ENCODE peak calls at places on chromosomes 13 and 19, in five cellular contexts. One of them, this sample, is unnamed.

GRCh38 chr19:6259312-6259861 is 20.4 kb downstream of the MLLT1 start:
- DNase-seq in neural progenitor cell: no peak
- DNase-seq in nephron progenitor cell: no peak
- DNase-seq in fibroblast of mammary gland: peak
- DNase-seq in fibroblast of the aortic adventitia: peak
- DNase-seq in this sample: no peak

GRCh38 chr19:44430956-44431355 is 17.3 kb downstream of the ZNF229 start:
- DNase-seq in neural progenitor cell: no peak
- DNase-seq in fibroblast of the aortic adventitia: no peak
- DNase-seq in fibroblast of mammary gland: no peak
- DNase-seq in nephron progenitor cell: no peak
- DNase-seq in this sample: no peak

GRCh38 chr19:5329141-5329540 is 11.5 kb downstream of the PTPRS start:
- DNase-seq in fibroblast of mammary gland: no peak
- DNase-seq in nephron progenitor cell: no peak
- DNase-seq in fibroblast of the aortic adventitia: no peak
- DNase-seq in neural progenitor cell: no peak
- DNase-seq in this sample: no peak

GRCh38 chr13:51191743-51192142 is 30.5 kb upstream of the FAM124A start:
- DNase-seq in neural progenitor cell: no peak
- DNase-seq in nephron progenitor cell: no peak
- DNase-seq in fibroblast of mammary gland: no peak
- DNase-seq in fibroblast of the aortic adventitia: no peak
- DNase-seq in this sample: no peak

GRCh38 chr13:90201198-90201597 is 1146.3 kb upstream of the MIR17HG start:
- DNase-seq in fibroblast of the aortic adventitia: no peak
- DNase-seq in nephron progenitor cell: peak
- DNase-seq in fibroblast of mammary gland: peak
- DNase-seq in neural progenitor cell: no peak
- DNase-seq in this sample: no peak

GRCh38 chr19:16170134-16170533 is 3.2 kb downstream of the CIB3 start:
- DNase-seq in nephron progenitor cell: no peak
- DNase-seq in neural progenitor cell: no peak
- DNase-seq in fibroblast of mammary gland: no peak
- DNase-seq in fibroblast of the aortic adventitia: no peak
- DNase-seq in this sample: no peak

GRCh38 chr19:17522988-17523872 is 11.8 kb downstream of the PGLS start:
- DNase-seq in fibroblast of mammary gland: no peak
- DNase-seq in neural progenitor cell: no peak
- DNase-seq in nephron progenitor cell: no peak
- DNase-seq in fibroblast of the aortic adventitia: no peak
- DNase-seq in this sample: peak

GRCh38 chr13:40476175-40476958 is 190.1 kb downstream of the FOXO1 start:
- DNase-seq in fibroblast of mammary gland: peak
- DNase-seq in nephron progenitor cell: no peak
- DNase-seq in fibroblast of the aortic adventitia: peak
- DNase-seq in neural progenitor cell: no peak
- DNase-seq in this sample: no peak

GRCh38 chr19:3099347-3100145 is 5.4 kb downstream of the GNA11 start:
- DNase-seq in neural progenitor cell: no peak
- DNase-seq in fibroblast of mammary gland: no peak
- DNase-seq in nephron progenitor cell: no peak
- DNase-seq in fibroblast of the aortic adventitia: no peak
- DNase-seq in this sample: no peak

GRCh38 chr13:49690990-49691886 is at the start of gene EBPL:
- DNase-seq in fibroblast of mammary gland: peak
- DNase-seq in fibroblast of the aortic adventitia: peak
- DNase-seq in nephron progenitor cell: peak
- DNase-seq in neural progenitor cell: peak
- DNase-seq in this sample: peak

GRCh38 chr19:44951179-44952159 is 3.7 kb upstream of the CLPTM1 start:
- DNase-seq in neural progenitor cell: peak
- DNase-seq in fibroblast of mammary gland: peak
- DNase-seq in nephron progenitor cell: peak
- DNase-seq in fibroblast of the aortic adventitia: peak
- DNase-seq in this sample: peak

GRCh38 chr13:31174018-31174417 is 12.3 kb upstream of the HSPH1 start:
- DNase-seq in neural progenitor cell: no peak
- DNase-seq in fibroblast of the aortic adventitia: peak
- DNase-seq in nephron progenitor cell: no peak
- DNase-seq in fibroblast of mammary gland: peak
- DNase-seq in this sample: no peak

GRCh38 chr19:38543807-38544568 is 73.8 kb downstream of the MAP4K1 start:
- DNase-seq in nephron progenitor cell: no peak
- DNase-seq in fibroblast of the aortic adventitia: peak
- DNase-seq in neural progenitor cell: no peak
- DNase-seq in fibroblast of mammary gland: peak
- DNase-seq in this sample: peak

GRCh38 chr19:38542040-38542439 is 75.7 kb downstream of the MAP4K1 start:
- DNase-seq in nephron progenitor cell: no peak
- DNase-seq in fibroblast of the aortic adventitia: no peak
- DNase-seq in neural progenitor cell: no peak
- DNase-seq in fibroblast of mammary gland: no peak
- DNase-seq in this sample: no peak

GRCh38 chr19:38545596-38545995 is 72.2 kb downstream of the MAP4K1 start:
- DNase-seq in neural progenitor cell: no peak
- DNase-seq in fibroblast of mammary gland: peak
- DNase-seq in fibroblast of the aortic adventitia: peak
- DNase-seq in nephron progenitor cell: no peak
- DNase-seq in this sample: no peak

GRCh38 chr19:38543286-38543806 is 74.4 kb downstream of the MAP4K1 start:
- DNase-seq in fibroblast of mammary gland: no peak
- DNase-seq in nephron progenitor cell: no peak
- DNase-seq in neural progenitor cell: no peak
- DNase-seq in fibroblast of the aortic adventitia: no peak
- DNase-seq in this sample: no peak

DNA sequence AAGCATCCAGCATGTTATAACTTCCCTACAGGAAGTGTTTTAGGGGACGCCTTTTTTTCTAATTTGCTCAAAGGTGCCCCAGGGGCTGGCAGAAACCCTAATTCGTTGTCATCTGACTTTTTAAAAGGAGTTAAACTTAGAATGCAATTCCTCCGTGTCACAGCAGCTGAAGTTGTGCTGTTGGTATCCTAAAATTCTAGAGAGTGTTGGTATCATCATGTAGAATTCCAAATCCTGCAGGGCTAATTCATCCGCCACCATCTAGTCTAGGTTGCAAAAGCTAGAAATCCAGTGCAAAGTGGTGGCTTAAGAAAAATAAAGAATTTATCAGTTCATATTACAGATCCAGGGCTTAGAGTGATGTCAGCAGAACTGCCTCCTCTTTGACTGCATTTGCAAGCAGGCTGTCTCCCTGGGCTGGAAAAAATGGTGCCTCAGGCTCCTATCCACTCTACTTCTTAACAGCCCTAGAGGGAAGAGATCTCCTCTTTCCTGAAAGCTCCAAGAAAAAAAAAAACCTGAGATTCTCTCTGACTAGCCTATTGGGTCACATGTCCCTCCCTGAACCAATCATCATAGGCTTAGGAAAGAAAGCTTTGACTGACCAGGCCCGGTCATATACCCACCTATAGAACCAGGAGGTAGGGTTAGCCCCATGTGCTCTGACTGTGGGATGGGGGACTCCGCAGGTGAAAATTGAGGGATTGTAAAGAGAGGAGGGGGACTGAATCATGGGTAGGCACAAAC is 73.0 kb downstream of the MAP4K1 start:
- DNase-seq in nephron progenitor cell: no peak
- DNase-seq in neural progenitor cell: peak
- DNase-seq in fibroblast of mammary gland: no peak
- DNase-seq in fibroblast of the aortic adventitia: peak
- DNase-seq in this sample: no peak
- TF ChIP-seq CTCF in nephron progenitor cell: no peak
- TF ChIP-seq CTCF in neural progenitor cell: peak
- TF ChIP-seq CTCF in fibroblast of mammary gland: peak
- TF ChIP-seq CTCF in fibroblast of the aortic adventitia: peak
- TF ChIP-seq CTCF in this sample: no peak

DNA sequence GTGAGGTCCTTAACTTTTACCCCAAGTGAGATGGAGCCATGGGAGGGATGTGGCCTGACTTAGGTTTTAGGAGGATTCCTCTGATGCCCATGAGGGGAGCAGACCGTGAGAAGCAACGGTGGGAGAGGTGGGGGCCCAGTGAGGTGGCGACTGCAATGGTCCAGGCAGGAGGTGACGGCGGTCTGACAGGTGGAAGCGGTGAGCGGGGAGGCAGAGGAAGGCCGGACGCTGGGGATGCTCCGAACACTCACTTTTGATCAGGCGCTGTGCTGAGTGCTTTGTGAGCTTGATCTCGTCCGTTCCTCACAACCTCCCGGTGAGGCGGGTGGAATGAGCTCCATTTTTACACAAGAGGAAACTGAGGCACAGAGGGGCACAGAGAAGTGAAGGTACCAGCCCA is 11.6 kb downstream of the NOVA2 start:
- DNase-seq in fibroblast of mammary gland: no peak
- DNase-seq in nephron progenitor cell: no peak
- DNase-seq in fibroblast of the aortic adventitia: no peak
- DNase-seq in neural progenitor cell: no peak
- DNase-seq in this sample: no peak
- TF ChIP-seq CTCF in fibroblast of mammary gland: no peak
- TF ChIP-seq CTCF in nephron progenitor cell: no peak
- TF ChIP-seq CTCF in fibroblast of the aortic adventitia: no peak
- TF ChIP-seq CTCF in neural progenitor cell: no peak
- TF ChIP-seq CTCF in this sample: no peak

GRCh38 chr19:13717194-13717643 is 47.1 kb upstream of the MRI1 start:
- DNase-seq in fibroblast of mammary gland: no peak
- DNase-seq in fibroblast of the aortic adventitia: peak
- DNase-seq in nephron progenitor cell: no peak
- DNase-seq in neural progenitor cell: no peak
- DNase-seq in this sample: no peak

GRCh38 chr19:13712767-13713201 is 51.5 kb upstream of the MRI1 start:
- DNase-seq in fibroblast of mammary gland: no peak
- DNase-seq in neural progenitor cell: no peak
- DNase-seq in fibroblast of the aortic adventitia: peak
- DNase-seq in nephron progenitor cell: no peak
- DNase-seq in this sample: no peak

GRCh38 chr19:13723206-13723605 is 41.1 kb upstream of the MRI1 start:
- DNase-seq in neural progenitor cell: no peak
- DNase-seq in fibroblast of mammary gland: peak
- DNase-seq in fibroblast of the aortic adventitia: peak
- DNase-seq in nephron progenitor cell: no peak
- DNase-seq in this sample: no peak

GRCh38 chr19:13718733-13719132 is 45.6 kb upstream of the MRI1 start:
- DNase-seq in fibroblast of the aortic adventitia: peak
- DNase-seq in fibroblast of mammary gland: peak
- DNase-seq in nephron progenitor cell: no peak
- DNase-seq in neural progenitor cell: peak
- DNase-seq in this sample: no peak
- TF ChIP-seq CTCF in fibroblast of the aortic adventitia: peak
- TF ChIP-seq CTCF in fibroblast of mammary gland: no peak
- TF ChIP-seq CTCF in nephron progenitor cell: no peak
- TF ChIP-seq CTCF in neural progenitor cell: peak
- TF ChIP-seq CTCF in this sample: no peak

GRCh38 chr13:108218044-108218974 is at the start of gene ABHD13:
- DNase-seq in fibroblast of the aortic adventitia: peak
- DNase-seq in nephron progenitor cell: peak
- DNase-seq in fibroblast of mammary gland: peak
- DNase-seq in neural progenitor cell: peak
- DNase-seq in this sample: peak
- TF ChIP-seq CTCF in fibroblast of the aortic adventitia: peak
- TF ChIP-seq CTCF in nephron progenitor cell: no peak
- TF ChIP-seq CTCF in fibroblast of mammary gland: no peak
- TF ChIP-seq CTCF in neural progenitor cell: no peak
- TF ChIP-seq CTCF in this sample: no peak

GRCh38 chr13:113802090-113802531 is 43.1 kb downstream of the TMEM255B start:
- DNase-seq in neural progenitor cell: peak
- DNase-seq in fibroblast of the aortic adventitia: peak
- DNase-seq in nephron progenitor cell: peak
- DNase-seq in fibroblast of mammary gland: peak
- DNase-seq in this sample: no peak
- TF ChIP-seq CTCF in neural progenitor cell: no peak
- TF ChIP-seq CTCF in fibroblast of the aortic adventitia: no peak
- TF ChIP-seq CTCF in nephron progenitor cell: no peak
- TF ChIP-seq CTCF in fibroblast of mammary gland: no peak
- TF ChIP-seq CTCF in this sample: no peak